ENCODE peak calls at places on chromosomes 12 and 14, in four cellular contexts. C is astrocyte of the spinal cord, Y is retinal pigment epithelial cell, D is AG20443. G is an unnamed sample.

GRCh38 chr12:6069452-6070093 is 54.9 kb downstream of the VWF start:
- DNase-seq in C (peak; percentile 78), Y (no peak), D (peak; percentile 93), G (peak; percentile 45)

GRCh38 chr14:105473677-105474477 is 744 bp upstream of the CRIP2 start:
- DNase-seq in C (peak; percentile 95), Y (peak; percentile 40), D (peak; percentile 87), G (peak; percentile 70)

GRCh38 chr14:104928391-104929133 is 3.9 kb downstream of the PLD4 start:
- DNase-seq in C (no peak), Y (no peak), D (no peak), G (no peak)

GRCh38 chr12:83197483-83197914 is 510.8 kb downstream of the TMTC2 start:
- DNase-seq in C (no peak), Y (no peak), D (no peak), G (no peak)

GRCh38 chr12:115004469-115005146 is 320.6 kb upstream of the TBX3 start:
- DNase-seq in C (peak; percentile 13), Y (no peak), D (peak; percentile 39), G (no peak)

GRCh38 chr14:69928111-69928523 is 48.9 kb downstream of the SMOC1 start:
- DNase-seq in C (peak; percentile 79), Y (no peak), D (no peak), G (no peak)

GRCh38 chr14:73887116-73887490 is 444 bp downstream of the ZNF410 start:
- DNase-seq in C (no peak), Y (no peak), D (no peak), G (no peak)

GRCh38 chr14:96285667-96286066 is 29.7 kb downstream of the BDKRB1 start:
- DNase-seq in C (no peak), Y (no peak), D (peak; percentile 76), G (no peak)

GRCh38 chr14:32692441-32692840 is 246.2 kb upstream of the NPAS3 start:
- DNase-seq in C (peak; percentile 41), Y (no peak), D (no peak), G (no peak)

GRCh38 chr12:57816855-57817151 is 1.7 kb downstream of the AVIL start:
- DNase-seq in C (no peak), Y (no peak), D (peak; percentile 45), G (peak; percentile 97)

GRCh38 chr12:67919406-67919805 is 69.8 kb upstream of the IFNG-AS1 start:
- DNase-seq in C (peak; percentile 29), Y (no peak), D (peak; percentile 46), G (no peak)

GRCh38 chr14:51304428-51304827 is 64.4 kb downstream of the TMX1 start:
- DNase-seq in C (peak; percentile 81), Y (peak; percentile 75), D (peak; percentile 27), G (no peak)

G was measured in NB4.